ENCODE peak calls at places on chromosome 21, in eight cellular contexts. Y is ELR, E is RPMI7951, N is H7, I is HFFc6, Q is GM13977, M is GM04504, R is pancreas. B is an unnamed sample.

GRCh38 chr21:44092201-44092600 is 15.0 kb upstream of the PWP2 start:
- DNase-seq in Y (no peak), E (no peak), N (no peak), I (no peak), Q (no peak), M (no peak), R (no peak), B (no peak)

GRCh38 chr21:46452719-46453118 is 6.0 kb upstream of the DIP2A start:
- DNase-seq in Y (no peak), E (no peak), N (no peak), I (no peak), Q (no peak), M (no peak), R (no peak), B (no peak)

GRCh38 chr21:15617968-15618367 is 111.8 kb upstream of the USP25 start:
- DNase-seq in Y (peak; percentile 70), E (peak; percentile 31), N (no peak), I (no peak), Q (no peak), M (no peak), R (no peak), B (no peak)

GRCh38 chr21:44885615-44886014 is 12.1 kb upstream of the PTTG1IP start:
- DNase-seq in Y (no peak), E (no peak), N (no peak), I (no peak), Q (no peak), M (no peak), R (no peak), B (no peak)

GRCh38 chr21:15483138-15483780 is 246.5 kb upstream of the USP25 start:
- DNase-seq in Y (peak; percentile 84), E (peak; percentile 65), N (peak; percentile 25), I (peak; percentile 74), Q (peak; percentile 48), M (peak; percentile 70), R (peak; percentile 86), B (peak; percentile 81)

GRCh38 chr21:42711667-42712066 is 58.2 kb downstream of the PDE9A start:
- DNase-seq in Y (no peak), E (no peak), N (peak; percentile 14), I (no peak), Q (no peak), M (no peak), R (no peak), B (no peak)

GRCh38 chr21:41695513-41695912 is 71.3 kb downstream of the RIPK4 start:
- DNase-seq in Y (no peak), E (no peak), N (no peak), I (no peak), Q (no peak), M (no peak), R (no peak), B (no peak)

GRCh38 chr21:17673261-17674020 is 60.7 kb upstream of the BTG3 start:
- DNase-seq in Y (no peak), E (peak; percentile 77), N (no peak), I (peak; percentile 44), Q (no peak), M (peak; percentile 7), R (no peak), B (no peak)

GRCh38 chr21:45032977-45033705 is 41.2 kb upstream of the ADARB1 start:
- DNase-seq in Y (no peak), E (no peak), N (peak; percentile 72), I (no peak), Q (no peak), M (no peak), R (no peak), B (no peak)

GRCh38 chr21:26795866-26796329 is 49.3 kb downstream of the ADAMTS1 start:
- DNase-seq in Y (peak; percentile 90), E (peak; percentile 77), N (no peak), I (peak; percentile 93), Q (no peak), M (peak; percentile 61), R (no peak), B (no peak)

GRCh38 chr21:44414291-44415072 is 40.8 kb upstream of the LRRC3 start:
- DNase-seq in Y (no peak), E (no peak), N (peak; percentile 31), I (no peak), Q (no peak), M (no peak), R (peak; percentile 4), B (no peak)

GRCh38 chr21:44462090-44462833 is 7.0 kb downstream of the LRRC3 start:
- DNase-seq in Y (no peak), E (no peak), N (no peak), I (no peak), Q (no peak), M (no peak), R (no peak), B (no peak)

GRCh38 chr21:45974073-45975016 is 7.2 kb upstream of the COL6A1 start:
- DNase-seq in Y (peak; percentile 87), E (peak; percentile 97), N (peak; percentile 90), I (peak; percentile 75), Q (peak; percentile 64), M (no peak), R (peak; percentile 33), B (no peak)

GRCh38 chr21:46188226-46189212 is 4.3 kb upstream of the SPATC1L start:
- DNase-seq in Y (peak; percentile 78), E (peak; percentile 84), N (peak; percentile 72), I (peak; percentile 61), Q (no peak), M (peak; percentile 43), R (no peak), B (no peak)

GRCh38 chr21:34313116-34313515 is 50.7 kb upstream of the KCNE2 start:
- DNase-seq in Y (peak; percentile 51), E (no peak), N (no peak), I (peak; percentile 7), Q (no peak), M (no peak), R (no peak), B (no peak)

GRCh38 chr21:14677639-14678179 is 131.6 kb upstream of the SAMSN1 start:
- DNase-seq in Y (no peak), E (no peak), N (no peak), I (no peak), Q (no peak), M (no peak), R (no peak), B (no peak)

GRCh38 chr21:45735259-45736000 is 91.9 kb downstream of the PCBP3 start:
- DNase-seq in Y (no peak), E (no peak), N (no peak), I (no peak), Q (no peak), M (no peak), R (no peak), B (no peak)

GRCh38 chr21:42081138-42081537 is 10.0 kb downstream of the UMODL1 start:
- DNase-seq in Y (no peak), E (no peak), N (no peak), I (no peak), Q (no peak), M (no peak), R (no peak), B (no peak)

GRCh38 chr21:31731802-31732537 is at the start of gene SCAF4:
- DNase-seq in Y (peak; percentile 89), E (peak; percentile 88), N (peak; percentile 97), I (peak; percentile 84), Q (peak; percentile 98), M (peak; percentile 83), R (peak; percentile 91), B (peak; percentile 77)

GRCh38 chr21:46002841-46003574 is 21.4 kb downstream of the COL6A1 start:
- DNase-seq in Y (no peak), E (no peak), N (no peak), I (no peak), Q (no peak), M (no peak), R (no peak), B (no peak)

GRCh38 chr21:37587635-37588177 is 221.1 kb downstream of the DYRK1A start:
- DNase-seq in Y (no peak), E (no peak), N (no peak), I (no peak), Q (no peak), M (no peak), R (no peak), B (no peak)

GRCh38 chr21:15293251-15293650 is 228.5 kb upstream of the NRIP1 start:
- DNase-seq in Y (peak; percentile 90), E (peak; percentile 79), N (peak; percentile 15), I (peak; percentile 71), Q (no peak), M (peak; percentile 71), R (no peak), B (no peak)

GRCh38 chr21:29496337-29496736 is 197.6 kb downstream of the BACH1 start:
- DNase-seq in Y (no peak), E (no peak), N (no peak), I (no peak), Q (no peak), M (no peak), R (no peak), B (no peak)

GRCh38 chr21:32613436-32614043 is 1.4 kb upstream of the CFAP298 start:
- DNase-seq in Y (no peak), E (no peak), N (no peak), I (no peak), Q (no peak), M (no peak), R (no peak), B (no peak)

GRCh38 chr21:44793269-44794030 is 8.2 kb downstream of the UBE2G2 start:
- DNase-seq in Y (peak; percentile 69), E (peak; percentile 47), N (peak; percentile 91), I (peak; percentile 42), Q (peak; percentile 80), M (peak; percentile 29), R (peak; percentile 55), B (peak; percentile 68)

GRCh38 chr21:16279658-16280581 is 550.1 kb downstream of the USP25 start:
- DNase-seq in Y (peak; percentile 33), E (no peak), N (no peak), I (peak; percentile 44), Q (no peak), M (peak; percentile 22), R (no peak), B (no peak)

GRCh38 chr21:39074508-39074907 is 108.7 kb downstream of the PSMG1 start:
- DNase-seq in Y (no peak), E (no peak), N (no peak), I (no peak), Q (no peak), M (no peak), R (no peak), B (no peak)

GRCh38 chr21:29256125-29256895 is 42.4 kb upstream of the BACH1 start:
- DNase-seq in Y (no peak), E (no peak), N (no peak), I (no peak), Q (no peak), M (no peak), R (no peak), B (no peak)

GRCh38 chr21:27571706-27572105 is 604.8 kb upstream of the ADAMTS5 start:
- DNase-seq in Y (peak; percentile 89), E (peak; percentile 85), N (no peak), I (peak; percentile 84), Q (no peak), M (peak; percentile 65), R (no peak), B (no peak)

GRCh38 chr21:31265293-31265692 is 78.8 kb downstream of the TIAM1 start:
- DNase-seq in Y (no peak), E (no peak), N (no peak), I (no peak), Q (no peak), M (no peak), R (peak; percentile 25), B (no peak)

GRCh38 chr21:38460171-38460742 is 38.0 kb downstream of the ERG start:
- DNase-seq in Y (peak; percentile 29), E (peak; percentile 43), N (no peak), I (peak; percentile 62), Q (no peak), M (no peak), R (no peak), B (no peak)